ENCODE peak calls at places on chromosomes 3 and 15, in four cellular contexts. G, Y, Z and T are unnamed samples.

GRCh38 chr3:143217283-143217682 is 97.7 kb downstream of the CHST2 start:
- DNase-seq in G (no peak), Y (no peak), Z (no peak), T (no peak)

GRCh38 chr3:138625707-138626365 is 17.3 kb downstream of the FAIM start:
- DNase-seq in G (no peak), Y (no peak), Z (no peak), T (peak)

GRCh38 chr15:95895510-95895909 is 435.0 kb upstream of the NR2F2 start:
- DNase-seq in G (no peak), Y (no peak), Z (no peak), T (no peak)

GRCh38 chr15:54594115-54594514 is 602.6 kb downstream of the RSL24D1 start:
- DNase-seq in G (no peak), Y (no peak), Z (no peak), T (no peak)

GRCh38 chr3:136266468-136266867 is 16.3 kb downstream of the PCCB start:
- DNase-seq in G (no peak), Y (peak), Z (no peak), T (peak)

GRCh38 chr3:113287111-113287817 is 75.9 kb downstream of the BOC start:
- DNase-seq in G (no peak), Y (no peak), Z (no peak), T (peak)

GRCh38 chr3:126523745-126524428 is at the start of gene CHST13:
- DNase-seq in G (no peak), Y (no peak), Z (no peak), T (peak)

GRCh38 chr15:84823580-84823878 is 6.4 kb downstream of the ALPK3 start:
- DNase-seq in G (no peak), Y (no peak), Z (no peak), T (no peak)

GRCh38 chr3:144189044-144189443 is 217.4 kb downstream of the DIPK2A start:
- DNase-seq in G (no peak), Y (no peak), Z (no peak), T (peak)

GRCh38 chr3:22713936-22714335 is 489.2 kb upstream of the UBE2E2 start:
- DNase-seq in G (no peak), Y (no peak), Z (no peak), T (peak)

GRCh38 chr15:59159210-59159609 is 47.4 kb upstream of the LDHAL6B start:
- DNase-seq in G (no peak), Y (no peak), Z (no peak), T (no peak)

GRCh38 chr15:59158701-59159034 is 48.0 kb upstream of the LDHAL6B start:
- DNase-seq in G (no peak), Y (no peak), Z (no peak), T (no peak)

GRCh38 chr15:59157398-59157797 is 49.2 kb upstream of the LDHAL6B start:
- DNase-seq in G (no peak), Y (no peak), Z (no peak), T (no peak)

GRCh38 chr15:59157840-59158700 is 48.6 kb upstream of the LDHAL6B start:
- DNase-seq in G (no peak), Y (no peak), Z (no peak), T (peak)

GRCh38 chr15:59160880-59161593 is 45.6 kb upstream of the LDHAL6B start:
- DNase-seq in G (no peak), Y (peak), Z (no peak), T (peak)
- TF ChIP-seq CTCF in G (peak), Y (peak), Z (peak), T (peak)

GRCh38 chr3:46674031-46674592 is 19.4 kb downstream of the ALS2CL start:
- DNase-seq in G (peak), Y (no peak), Z (no peak), T (no peak)
- TF ChIP-seq CTCF in G (no peak), Y (no peak), Z (no peak), T (peak)

GRCh38 chr3:196969660-196970546 is 1.3 kb upstream of the PIGZ start:
- DNase-seq in G (peak), Y (peak), Z (no peak), T (peak)
- TF ChIP-seq CTCF in G (peak), Y (peak), Z (peak), T (peak)

GRCh38 chr15:51907136-51907862 is 64.3 kb downstream of the LEO1 start:
- DNase-seq in G (no peak), Y (no peak), Z (no peak), T (no peak)
- TF ChIP-seq CTCF in G (no peak), Y (no peak), Z (peak), T (no peak)

GRCh38 chr3:4995500-4996053 is 16.3 kb downstream of the BHLHE40 start:
- DNase-seq in G (no peak), Y (no peak), Z (no peak), T (peak)
- TF ChIP-seq CTCF in G (no peak), Y (no peak), Z (no peak), T (no peak)

GRCh38 chr15:80662129-80662528 is 33.0 kb upstream of the ABHD17C start:
- DNase-seq in G (no peak), Y (no peak), Z (no peak), T (peak)

GRCh38 chr15:80662756-80663553 is 32.2 kb upstream of the ABHD17C start:
- DNase-seq in G (no peak), Y (no peak), Z (no peak), T (no peak)

GRCh38 chr15:80659375-80659774 is 35.7 kb upstream of the ABHD17C start:
- DNase-seq in G (no peak), Y (no peak), Z (no peak), T (peak)

GRCh38 chr15:80665151-80665550 is 30.0 kb upstream of the ABHD17C start:
- DNase-seq in G (no peak), Y (no peak), Z (no peak), T (no peak)

GRCh38 chr15:80660114-80660513 is 35.0 kb upstream of the ABHD17C start:
- DNase-seq in G (no peak), Y (no peak), Z (no peak), T (peak)
- TF ChIP-seq CTCF in G (no peak), Y (no peak), Z (peak), T (peak)

GRCh38 chr3:32456429-32457130 is 46.1 kb downstream of the CMTM6 start:
- DNase-seq in G (no peak), Y (no peak), Z (no peak), T (no peak)

GRCh38 chr3:32457971-32458471 is 44.6 kb downstream of the CMTM6 start:
- DNase-seq in G (peak), Y (no peak), Z (no peak), T (no peak)

GRCh38 chr3:32459474-32459873 is 43.2 kb downstream of the CMTM6 start:
- DNase-seq in G (no peak), Y (no peak), Z (no peak), T (no peak)

GRCh38 chr3:32455609-32456428 is 46.8 kb downstream of the CMTM6 start:
- DNase-seq in G (peak), Y (no peak), Z (no peak), T (no peak)

DNA sequence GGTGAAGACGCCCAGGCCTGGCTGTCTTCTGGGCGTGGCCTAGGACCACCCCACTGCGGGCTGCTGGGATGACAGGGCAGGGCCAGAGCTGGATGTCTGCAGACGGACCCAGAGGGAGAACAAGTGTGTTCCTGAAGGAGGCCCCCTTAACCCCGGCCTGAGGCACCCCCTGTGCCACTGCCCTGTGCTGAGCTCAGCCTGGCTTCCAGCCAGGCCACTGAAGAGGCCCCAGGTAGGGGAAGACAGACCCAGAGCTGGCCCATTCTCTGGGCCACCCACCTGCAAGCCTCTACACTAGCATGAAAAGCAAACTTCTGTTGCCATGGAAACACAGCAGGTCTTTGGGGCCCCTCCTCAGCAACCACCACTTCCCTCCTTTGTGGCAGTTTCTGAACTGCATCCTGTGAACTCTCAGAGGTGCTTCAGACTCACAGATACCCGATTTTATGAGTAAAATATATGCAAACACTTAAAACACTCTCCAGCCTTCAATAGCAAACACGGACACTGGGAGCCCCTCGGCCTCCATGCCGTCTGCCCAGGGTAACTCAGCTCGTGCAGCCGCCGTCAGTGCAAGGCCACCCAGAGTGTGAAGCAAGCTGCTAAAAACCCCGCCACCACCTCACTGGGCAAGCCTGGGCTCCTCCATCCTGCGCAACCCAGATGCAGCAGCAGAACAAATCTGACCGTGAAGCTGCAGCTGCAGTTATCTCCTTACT is 42.5 kb downstream of the CMTM6 start:
- DNase-seq in G (peak), Y (peak), Z (peak), T (no peak)
- TF ChIP-seq CTCF in G (no peak), Y (no peak), Z (no peak), T (no peak)

DNA sequence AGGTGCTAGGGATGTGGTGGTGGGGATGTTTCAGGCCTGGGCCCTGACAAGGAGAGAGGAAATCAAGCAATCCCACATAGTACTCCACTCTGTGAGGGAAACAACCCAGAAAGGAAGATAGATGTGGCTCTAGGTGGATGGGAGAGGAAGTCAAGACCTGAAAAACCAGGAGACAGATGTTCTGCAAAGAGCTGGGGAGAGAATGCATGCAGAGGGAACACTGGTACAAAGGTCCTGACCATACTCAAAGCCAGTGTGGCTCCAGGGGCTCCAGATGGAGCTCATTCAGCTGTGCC is 15.7 kb upstream of the VILL start:
- DNase-seq in G (no peak), Y (no peak), Z (no peak), T (no peak)
- TF ChIP-seq CTCF in G (peak), Y (no peak), Z (no peak), T (no peak)

GRCh38 chr15:57306305-57306943 is 69.9 kb upstream of the CGNL1 start:
- DNase-seq in G (peak), Y (peak), Z (peak), T (peak)
- TF ChIP-seq CTCF in G (peak), Y (peak), Z (peak), T (peak)